ENCODE peak calls at places on chromosome 9, in seven cellular contexts. N, F, O, R, T, G and H are unnamed samples.

GRCh38 chr9:81557957-81558791 is 131.2 kb downstream of the TLE1 start:
- DNase-seq in N (no peak), F (no peak), O (no peak), R (peak), T (peak), G (no peak), H (no peak)

GRCh38 chr9:96020822-96021615 is 145.5 kb downstream of the ERCC6L2 start:
- DNase-seq in N (no peak), F (no peak), O (peak), R (no peak), T (peak), G (peak), H (no peak)

GRCh38 chr9:114465906-114466900 is 39.1 kb downstream of the WHRN start:
- DNase-seq in N (peak), F (no peak), O (no peak), R (no peak), T (no peak), G (no peak), H (no peak)

GRCh38 chr9:84701801-84702200 is 32.3 kb downstream of the NTRK2 start:
- DNase-seq in N (no peak), F (no peak), O (no peak), R (no peak), T (no peak), G (no peak), H (no peak)

GRCh38 chr9:4984171-4984570 is 901 bp upstream of the JAK2 start:
- DNase-seq in N (peak), F (no peak), O (no peak), R (peak), T (no peak), G (no peak), H (peak)

GRCh38 chr9:108052431-108053080 is 563.0 kb upstream of the KLF4 start:
- DNase-seq in N (no peak), F (no peak), O (no peak), R (no peak), T (no peak), G (no peak), H (no peak)

GRCh38 chr9:121551985-121552753 is 52.5 kb upstream of the GGTA1 start:
- DNase-seq in N (no peak), F (no peak), O (no peak), R (no peak), T (no peak), G (no peak), H (no peak)

GRCh38 chr9:89668216-89668867 is 63.5 kb downstream of the GADD45G start:
- DNase-seq in N (no peak), F (no peak), O (no peak), R (no peak), T (no peak), G (no peak), H (peak)

GRCh38 chr9:14542071-14542470 is 151.2 kb downstream of the ZDHHC21 start:
- DNase-seq in N (no peak), F (no peak), O (no peak), R (no peak), T (no peak), G (no peak), H (no peak)

GRCh38 chr9:128920381-128921058 is at the start of gene PHYHD1:
- DNase-seq in N (no peak), F (peak), O (no peak), R (peak), T (peak), G (peak), H (no peak)

GRCh38 chr9:95100071-95100627 is 217.4 kb downstream of the FANCC start:
- DNase-seq in N (no peak), F (no peak), O (no peak), R (peak), T (no peak), G (no peak), H (no peak)

GRCh38 chr9:13857521-13857920 is 456.4 kb downstream of the NFIB start:
- DNase-seq in N (no peak), F (no peak), O (no peak), R (peak), T (no peak), G (no peak), H (no peak)

GRCh38 chr9:100211471-100211870 is 112.4 kb downstream of the INVS start:
- DNase-seq in N (no peak), F (no peak), O (no peak), R (no peak), T (no peak), G (no peak), H (no peak)

DNA sequence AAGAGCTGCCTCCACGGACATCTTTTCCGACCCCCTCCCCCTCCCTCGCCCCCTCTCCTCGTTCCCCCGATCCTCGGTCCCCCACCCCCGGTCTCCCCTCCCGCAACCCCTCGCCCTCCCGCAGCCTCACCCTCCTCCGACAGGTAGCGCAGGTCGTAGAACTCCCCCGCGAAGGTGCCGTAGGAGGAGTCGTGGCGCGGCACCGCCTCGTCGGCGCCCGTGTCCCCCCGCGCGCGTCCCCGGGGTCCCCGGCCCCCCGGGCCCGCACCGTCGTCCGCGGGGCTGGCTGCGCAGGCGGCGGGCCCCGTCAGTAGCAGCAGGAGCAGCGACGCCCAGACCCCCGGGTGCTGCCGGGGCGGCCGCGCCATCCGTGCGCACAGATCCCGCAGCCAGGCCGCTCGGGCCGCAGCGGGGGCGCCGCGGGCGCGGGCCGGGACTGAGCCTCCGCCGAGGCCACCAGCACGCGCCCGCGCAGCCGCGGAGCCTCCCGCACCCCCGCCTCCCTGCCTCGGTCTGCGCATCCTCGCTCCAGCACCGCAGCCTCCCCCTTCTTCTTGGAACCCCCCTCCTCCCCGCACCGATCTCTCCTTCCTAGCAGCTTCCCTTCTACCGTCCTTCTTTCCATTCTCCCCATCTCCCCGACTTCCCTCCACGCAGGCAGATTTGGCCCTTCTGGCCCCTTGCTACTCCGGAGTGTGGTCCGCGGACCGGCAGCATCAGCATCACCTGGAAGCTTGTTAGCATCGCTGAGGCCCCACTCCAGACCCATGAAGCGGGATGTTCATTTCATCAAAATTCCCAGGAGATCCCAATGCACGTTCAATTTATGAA is at the start of gene FRRS1L:
- DNase-seq in N (no peak), F (no peak), O (no peak), R (no peak), T (no peak), G (no peak), H (no peak)
- H3K4me3 ChIP-seq in N (no peak), F (no peak), O (no peak), R (no peak), T (peak), G (peak), H (no peak)

GRCh38 chr9:105500108-105500766 is 52.4 kb downstream of the FSD1L start:
- DNase-seq in N (no peak), F (no peak), O (no peak), R (no peak), T (no peak), G (no peak), H (no peak)
- H3K4me3 ChIP-seq in N (no peak), F (no peak), O (no peak), R (no peak), T (no peak), G (no peak), H (no peak)

GRCh38 chr9:111524731-111525055 is 286 bp upstream of the ZNF483 start:
- DNase-seq in N (no peak), F (no peak), O (no peak), R (no peak), T (no peak), G (no peak), H (no peak)

GRCh38 chr9:111527347-111527746 is 2.4 kb downstream of the ZNF483 start:
- DNase-seq in N (no peak), F (no peak), O (no peak), R (no peak), T (no peak), G (no peak), H (no peak)

GRCh38 chr9:111529787-111530186 is 4.8 kb downstream of the ZNF483 start:
- DNase-seq in N (no peak), F (no peak), O (no peak), R (no peak), T (no peak), G (no peak), H (no peak)

GRCh38 chr9:111525056-111525977 is at the start of gene ZNF483:
- DNase-seq in N (peak), F (peak), O (peak), R (peak), T (peak), G (peak), H (peak)
- H3K4me3 ChIP-seq in N (peak), F (peak), O (peak), R (peak), T (peak), G (peak), H (peak)

GRCh38 chr9:79574716-79575242 is 3.0 kb downstream of the TLE4 start:
- DNase-seq in N (no peak), F (no peak), O (no peak), R (no peak), T (peak), G (no peak), H (no peak)
- H3K4me3 ChIP-seq in N (no peak), F (peak), O (peak), R (peak), T (peak), G (no peak), H (no peak)

GRCh38 chr9:92600742-92601261 is 65.0 kb upstream of the ECM2 start:
- DNase-seq in N (no peak), F (no peak), O (no peak), R (peak), T (peak), G (no peak), H (no peak)

GRCh38 chr9:92603100-92603499 is 66.8 kb downstream of the IPPK start:
- DNase-seq in N (peak), F (no peak), O (no peak), R (no peak), T (no peak), G (no peak), H (no peak)

GRCh38 chr9:92605224-92605623 is 64.7 kb downstream of the IPPK start:
- DNase-seq in N (no peak), F (no peak), O (no peak), R (no peak), T (no peak), G (no peak), H (peak)

GRCh38 chr9:92607088-92607487 is 62.8 kb downstream of the IPPK start:
- DNase-seq in N (no peak), F (no peak), O (no peak), R (no peak), T (peak), G (no peak), H (no peak)

GRCh38 chr9:92603990-92604389 is 65.9 kb downstream of the IPPK start:
- DNase-seq in N (no peak), F (no peak), O (no peak), R (no peak), T (no peak), G (no peak), H (no peak)
- H3K4me3 ChIP-seq in N (no peak), F (no peak), O (no peak), R (no peak), T (no peak), G (no peak), H (no peak)

GRCh38 chr9:74499111-74499601 is 2.0 kb downstream of the RORB start:
- DNase-seq in N (no peak), F (no peak), O (no peak), R (no peak), T (peak), G (peak), H (no peak)
- H3K4me3 ChIP-seq in N (no peak), F (peak), O (no peak), R (no peak), T (peak), G (peak), H (no peak)

GRCh38 chr9:133301253-133302230 is 26.5 kb upstream of the ABO start:
- DNase-seq in N (no peak), F (no peak), O (no peak), R (no peak), T (no peak), G (no peak), H (no peak)
- H3K4me3 ChIP-seq in N (no peak), F (no peak), O (no peak), R (no peak), T (no peak), G (no peak), H (no peak)

GRCh38 chr9:1048853-1049252 is 1.3 kb upstream of the DMRT2 start:
- DNase-seq in N (no peak), F (no peak), O (no peak), R (no peak), T (no peak), G (no peak), H (no peak)
- H3K4me3 ChIP-seq in N (no peak), F (no peak), O (no peak), R (no peak), T (no peak), G (no peak), H (no peak)

DNA sequence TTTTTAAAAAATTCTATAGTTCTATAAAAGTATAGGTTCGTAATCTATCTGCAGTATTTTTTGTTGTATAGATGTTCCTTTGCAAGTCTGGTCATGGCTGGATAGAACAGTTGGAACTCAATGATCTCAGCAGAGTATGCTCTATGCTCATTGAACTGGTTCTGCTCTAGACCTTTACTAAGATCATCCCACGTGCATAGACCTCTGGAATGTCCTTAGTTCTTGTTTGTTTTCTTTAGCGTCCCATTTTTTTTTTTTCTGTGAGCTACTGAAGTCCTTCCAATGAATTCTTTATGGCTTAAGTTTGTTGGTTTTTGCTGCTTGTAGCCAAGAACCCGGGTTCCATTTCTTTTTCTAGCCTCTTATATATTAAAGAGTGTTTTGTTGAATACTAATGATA is 3.5 kb downstream of the TMEM38B start:
- DNase-seq in N (no peak), F (no peak), O (no peak), R (no peak), T (peak), G (no peak), H (no peak)
- H3K4me3 ChIP-seq in N (no peak), F (no peak), O (no peak), R (no peak), T (no peak), G (no peak), H (no peak)

GRCh38 chr9:131854906-131855504 is 115.1 kb upstream of the RAPGEF1 start:
- DNase-seq in N (no peak), F (no peak), O (no peak), R (no peak), T (peak), G (no peak), H (no peak)
- H3K4me3 ChIP-seq in N (no peak), F (no peak), O (no peak), R (no peak), T (no peak), G (no peak), H (no peak)